ENCODE peak calls at places on chromosomes 13 and 19, in five cellular contexts. Y is NCI-H82; P is H1; X is heart right ventricle; W is stimulated activated CD8-positive, alpha-beta memory T cell treated with anti-CD3 and anti-CD28 coated beads, Interleukin-7, amount 100 ng/mL, for 48 hours. O is an unnamed sample.
A peak's percentile ranks its signal among the peaks of the same experiment; 100 is the strongest.

GRCh38 chr13:46961719-46962118 is 64.9 kb upstream of the HTR2A start:
- DNase-seq in Y (no peak), W (no peak), X (no peak), P (no peak), O (no peak)

GRCh38 chr13:51342706-51343105 is 3.2 kb downstream of the SERPINE3 start:
- DNase-seq in Y (no peak), W (no peak), X (no peak), P (no peak), O (no peak)

GRCh38 chr13:111429064-111429558 is 108.7 kb downstream of the TEX29 start:
- DNase-seq in Y (peak; percentile 66), P (no peak), W (peak; percentile 16), X (peak; percentile 17), O (peak; percentile 45)

GRCh38 chr19:33388817-33389573 is 15.5 kb downstream of the CEBPG start:
- DNase-seq in P (no peak), Y (no peak), W (no peak), X (no peak), O (no peak)

GRCh38 chr19:1183543-1184172 is 9.6 kb upstream of the SBNO2 start:
- DNase-seq in Y (no peak), W (no peak), P (no peak), X (no peak), O (no peak)

GRCh38 chr13:32426191-32426980 is 1.5 kb downstream of the N4BP2L1 start:
- DNase-seq in P (no peak), W (no peak), X (no peak), Y (no peak), O (no peak)

GRCh38 chr13:57918913-57919312 is 287.4 kb downstream of the PCDH17 start:
- DNase-seq in W (no peak), Y (no peak), X (no peak), P (no peak), O (no peak)

GRCh38 chr19:40420766-40421467 is 4.9 kb downstream of the SERTAD1 start:
- DNase-seq in W (no peak), Y (peak; percentile 93), P (no peak), X (peak; percentile 95), O (peak; percentile 86)

GRCh38 chr13:57627663-57628062 is 3.9 kb upstream of the PCDH17 start:
- DNase-seq in P (no peak), W (no peak), X (no peak), Y (peak; percentile 75), O (no peak)

GRCh38 chr13:78732445-78733017 is 73.6 kb upstream of the OBI1 start:
- DNase-seq in Y (no peak), X (no peak), P (no peak), W (no peak), O (no peak)

GRCh38 chr13:99265823-99266426 is 7.7 kb upstream of the GPR18 start:
- DNase-seq in X (no peak), P (no peak), Y (peak; percentile 80), W (no peak), O (peak; percentile 28)

GRCh38 chr19:55117063-55117635 is 288 bp downstream of the PPP1R12C start:
- DNase-seq in W (no peak), P (no peak), Y (no peak), X (no peak), O (no peak)

GRCh38 chr19:17105548-17105947 is 30.0 kb downstream of the MYO9B start:
- DNase-seq in X (no peak), Y (no peak), W (no peak), P (no peak), O (no peak)

GRCh38 chr13:94157705-94158218 is 321.7 kb downstream of the DCT start:
- DNase-seq in X (no peak), W (no peak), P (no peak), Y (no peak), O (no peak)

GRCh38 chr13:49791753-49792549 is 531 bp downstream of the KPNA3 start:
- DNase-seq in W (peak; percentile 21), X (peak; percentile 31), P (no peak), Y (peak; percentile 69), O (peak; percentile 60)

GRCh38 chr19:7654401-7654800 is 14.4 kb upstream of the RETN start:
- DNase-seq in P (no peak), X (no peak), Y (no peak), W (no peak), O (no peak)

GRCh38 chr13:26557393-26558073 is at the start of gene WASF3:
- DNase-seq in X (peak; percentile 96), Y (peak; percentile 100), W (peak; percentile 33), P (peak; percentile 73), O (peak; percentile 98)

GRCh38 chr19:39679056-39679790 is 23.5 kb downstream of the LGALS16 start:
- DNase-seq in W (peak; percentile 58), X (peak; percentile 8), P (no peak), Y (no peak), O (no peak)

GRCh38 chr13:87498681-87499080 is 172.5 kb upstream of the SLITRK5 start:
- DNase-seq in P (no peak), Y (no peak), W (no peak), X (no peak), O (no peak)

GRCh38 chr13:55497486-55497885 is 1643.2 kb upstream of the PRR20A start:
- DNase-seq in X (no peak), W (no peak), Y (no peak), P (no peak), O (no peak)

GRCh38 chr19:34155686-34156085 is 16.6 kb upstream of the LSM14A start:
- DNase-seq in W (no peak), P (no peak), X (no peak), Y (no peak), O (no peak)

GRCh38 chr13:109989155-109989554 is 202.8 kb upstream of the IRS2 start:
- DNase-seq in W (no peak), P (no peak), X (no peak), Y (no peak), O (no peak)

GRCh38 chr19:1261863-1262686 is 7.1 kb upstream of the CIRBP start:
- DNase-seq in Y (no peak), P (no peak), W (no peak), X (peak; percentile 64), O (no peak)

GRCh38 chr19:10952809-10953208 is 8.0 kb upstream of the SMARCA4 start:
- DNase-seq in W (no peak), X (no peak), Y (no peak), P (no peak), O (no peak)

GRCh38 chr13:57030671-57031070 is 110.0 kb upstream of the PRR20A start:
- DNase-seq in Y (peak; percentile 6), W (no peak), X (no peak), P (no peak), O (no peak)

GRCh38 chr19:19214892-19215291 is 3.1 kb downstream of the NCAN start:
- DNase-seq in P (no peak), W (no peak), Y (peak; percentile 40), X (peak; percentile 31), O (no peak)

GRCh38 chr19:12793290-12794195 is 2.3 kb downstream of the JUNB start:
- DNase-seq in P (no peak), X (peak; percentile 92), Y (peak; percentile 97), W (peak; percentile 88), O (peak; percentile 94)

GRCh38 chr19:38642176-38642575 is 5.3 kb upstream of the ACTN4 start:
- DNase-seq in P (no peak), W (no peak), Y (no peak), X (no peak), O (no peak)

GRCh38 chr19:19461671-19462622 is 53.4 kb downstream of the TSSK6 start:
- DNase-seq in W (no peak), P (peak; percentile 78), X (peak; percentile 64), Y (peak; percentile 97), O (no peak)

GRCh38 chr19:6421075-6422014 is 3.3 kb downstream of the KHSRP start:
- DNase-seq in P (no peak), W (no peak), X (no peak), Y (no peak), O (no peak)

GRCh38 chr13:52159159-52159982 is at the start of gene NEK3:
- DNase-seq in Y (peak; percentile 91), P (peak; percentile 23), X (peak; percentile 77), W (peak; percentile 14), O (peak; percentile 68)

GRCh38 chr19:7440188-7440975 is 48.5 kb downstream of the PEX11G start:
- DNase-seq in Y (no peak), X (no peak), P (no peak), W (no peak), O (no peak)

GRCh38 chr19:55654833-55655647 is at the start of gene U2AF2:
- DNase-seq in W (peak; percentile 91), Y (peak; percentile 95), X (peak; percentile 96), P (no peak), O (peak; percentile 96)